ENCODE peak calls at places on chromosomes 1 and 21, in ten cellular contexts. N, B, I, Q, U, S, E, C, G and R are unnamed samples.

GRCh38 chr1:37851271-37851670 is 8.1 kb downstream of the MTF1 start:
- DNase-seq in N (no peak), B (no peak), I (no peak), Q (no peak), U (no peak), S (no peak), E (no peak), C (no peak), G (no peak), R (no peak)

GRCh38 chr1:236142358-236143103 is at the start of gene GPR137B:
- DNase-seq in N (no peak), B (peak), I (peak), Q (no peak), U (peak), S (peak), E (peak), C (peak), G (peak), R (peak)

GRCh38 chr1:203669739-203670138 is 43.1 kb downstream of the ATP2B4 start:
- DNase-seq in N (no peak), B (no peak), I (no peak), Q (no peak), U (no peak), S (no peak), E (no peak), C (peak), G (peak), R (no peak)

GRCh38 chr1:27346991-27347627 is 5.3 kb downstream of the SYTL1 start:
- DNase-seq in N (no peak), B (no peak), I (no peak), Q (no peak), U (no peak), S (no peak), E (no peak), C (no peak), G (peak), R (no peak)

GRCh38 chr1:84869750-84870149 is 23.3 kb downstream of the LPAR3 start:
- DNase-seq in N (no peak), B (no peak), I (no peak), Q (no peak), U (no peak), S (no peak), E (no peak), C (no peak), G (peak), R (no peak)

GRCh38 chr1:24966724-24967346 is 36.8 kb upstream of the RUNX3 start:
- DNase-seq in N (peak), B (no peak), I (no peak), Q (peak), U (no peak), S (no peak), E (peak), C (no peak), G (peak), R (peak)

GRCh38 chr1:115714572-115715141 is 53.9 kb downstream of the CASQ2 start:
- DNase-seq in N (peak), B (peak), I (no peak), Q (peak), U (peak), S (peak), E (no peak), C (no peak), G (no peak), R (no peak)

GRCh38 chr1:11180342-11180744 is 8.8 kb upstream of the ANGPTL7 start:
- DNase-seq in N (no peak), B (no peak), I (no peak), Q (no peak), U (no peak), S (no peak), E (no peak), C (no peak), G (peak), R (no peak)

GRCh38 chr1:201937624-201938212 is 8.6 kb downstream of the LMOD1 start:
- DNase-seq in N (no peak), B (no peak), I (no peak), Q (no peak), U (no peak), S (no peak), E (no peak), C (no peak), G (peak), R (no peak)

GRCh38 chr21:35366348-35367085 is 317.4 kb upstream of the RUNX1 start:
- DNase-seq in N (no peak), B (no peak), I (no peak), Q (no peak), U (no peak), S (no peak), E (no peak), C (no peak), G (peak), R (no peak)

GRCh38 chr1:227378876-227379554 is 60.7 kb upstream of the CDC42BPA start:
- DNase-seq in N (peak), B (peak), I (no peak), Q (no peak), U (no peak), S (no peak), E (no peak), C (no peak), G (no peak), R (no peak)

GRCh38 chr1:71706030-71706671 is 576.2 kb downstream of the NEGR1 start:
- DNase-seq in N (no peak), B (no peak), I (no peak), Q (no peak), U (no peak), S (no peak), E (no peak), C (no peak), G (peak), R (no peak)
- H3K27ac ChIP-seq in N (no peak), B (no peak), I (no peak), Q (no peak), U (no peak), S (no peak), E (no peak), C (no peak), G (no peak), R (no peak)

GRCh38 chr21:46320331-46320801 is 3.3 kb downstream of the C21orf58 start:
- DNase-seq in N (no peak), B (no peak), I (no peak), Q (no peak), U (no peak), S (no peak), E (no peak), C (no peak), G (no peak), R (no peak)

GRCh38 chr21:46318464-46318845 is 5.2 kb downstream of the C21orf58 start:
- DNase-seq in N (no peak), B (no peak), I (peak), Q (no peak), U (no peak), S (no peak), E (no peak), C (no peak), G (no peak), R (no peak)

GRCh38 chr21:46317710-46318463 is 5.8 kb downstream of the C21orf58 start:
- DNase-seq in N (no peak), B (peak), I (peak), Q (no peak), U (no peak), S (no peak), E (no peak), C (no peak), G (no peak), R (no peak)

GRCh38 chr21:46316708-46317324 is 6.9 kb downstream of the C21orf58 start:
- DNase-seq in N (no peak), B (no peak), I (no peak), Q (no peak), U (no peak), S (no peak), E (no peak), C (no peak), G (no peak), R (no peak)

GRCh38 chr21:46319192-46319591 is 4.5 kb downstream of the C21orf58 start:
- DNase-seq in N (no peak), B (no peak), I (no peak), Q (no peak), U (no peak), S (no peak), E (no peak), C (no peak), G (no peak), R (no peak)
- H3K27ac ChIP-seq in N (no peak), B (no peak), I (no peak), Q (no peak), U (no peak), S (no peak), E (no peak), C (no peak), G (no peak), R (no peak)

GRCh38 chr1:9902060-9902452 is 8.0 kb downstream of the CTNNBIP1 start:
- DNase-seq in N (no peak), B (no peak), I (no peak), Q (no peak), U (peak), S (no peak), E (no peak), C (no peak), G (no peak), R (no peak)

GRCh38 chr1:9903801-9904527 is 6.1 kb downstream of the CTNNBIP1 start:
- DNase-seq in N (no peak), B (no peak), I (no peak), Q (no peak), U (no peak), S (no peak), E (no peak), C (no peak), G (no peak), R (no peak)

GRCh38 chr1:9901148-9902059 is 8.7 kb downstream of the CTNNBIP1 start:
- DNase-seq in N (no peak), B (peak), I (no peak), Q (no peak), U (peak), S (peak), E (no peak), C (no peak), G (no peak), R (no peak)

GRCh38 chr1:9904571-9904970 is 5.5 kb downstream of the CTNNBIP1 start:
- DNase-seq in N (no peak), B (no peak), I (no peak), Q (no peak), U (no peak), S (no peak), E (no peak), C (no peak), G (peak), R (no peak)

GRCh38 chr1:9900142-9901043 is 9.7 kb downstream of the CTNNBIP1 start:
- DNase-seq in N (no peak), B (peak), I (no peak), Q (no peak), U (peak), S (peak), E (no peak), C (peak), G (no peak), R (no peak)
- H3K27ac ChIP-seq in N (peak), B (peak), I (no peak), Q (peak), U (peak), S (peak), E (no peak), C (peak), G (no peak), R (no peak)

DNA sequence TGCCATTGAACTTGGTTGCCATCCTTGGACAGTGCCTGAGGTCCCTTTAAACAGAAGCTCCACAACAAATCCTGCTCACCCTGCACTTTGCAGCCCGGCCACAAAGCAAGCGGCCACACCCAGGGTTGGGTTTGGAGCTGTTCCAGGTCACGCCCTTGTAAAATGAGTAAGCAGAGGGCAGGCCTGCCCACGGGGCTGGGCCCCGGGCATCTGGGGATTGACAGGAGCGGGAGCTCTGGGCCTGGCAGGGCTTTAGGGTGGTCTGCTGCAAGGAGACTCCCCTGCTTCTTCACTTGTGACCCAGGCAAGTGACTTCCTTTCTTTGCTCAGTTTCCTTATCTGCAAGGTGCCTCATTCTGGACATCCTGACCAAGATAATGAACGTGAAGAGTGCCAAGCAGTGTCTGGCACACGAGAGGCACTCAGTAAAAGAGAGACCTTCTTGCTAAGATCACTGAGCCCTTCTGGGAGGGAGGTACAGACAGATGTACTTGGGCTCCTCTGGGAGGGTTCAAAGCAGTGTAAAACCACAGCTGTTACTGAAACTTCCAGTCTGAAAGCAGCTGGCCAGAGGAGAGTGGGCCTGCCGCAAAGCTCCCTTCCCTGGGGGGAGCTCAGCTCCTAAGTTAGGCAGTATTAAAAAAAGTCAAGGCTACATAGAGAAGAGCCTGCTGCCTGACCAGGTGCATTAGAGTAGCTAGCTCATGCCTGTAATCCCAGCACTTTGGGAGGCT is 2.6 kb downstream of the E2F2 start:
- DNase-seq in N (no peak), B (peak), I (no peak), Q (peak), U (peak), S (peak), E (peak), C (no peak), G (peak), R (peak)
- H3K27ac ChIP-seq in N (no peak), B (peak), I (no peak), Q (peak), U (no peak), S (no peak), E (peak), C (no peak), G (no peak), R (peak)

DNA sequence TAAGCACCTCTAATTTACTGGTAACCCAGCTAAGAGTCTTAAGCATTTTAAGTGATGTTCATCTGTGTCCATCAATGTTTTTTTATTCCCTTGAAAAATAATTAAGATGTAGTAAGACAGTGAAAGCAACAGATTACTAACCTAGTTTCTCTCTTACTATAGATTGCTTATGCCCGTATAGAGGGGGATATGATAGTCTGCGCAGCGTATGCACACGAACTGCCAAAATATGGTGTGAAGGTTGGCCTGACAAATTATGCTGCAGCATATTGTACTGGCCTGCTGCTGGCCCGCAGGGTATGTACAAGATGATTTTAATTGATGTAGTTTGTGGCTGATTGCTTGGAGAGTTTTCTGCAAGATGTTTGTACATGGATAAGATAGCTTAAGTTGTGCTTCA is 2.8 kb downstream of the RPL5 start:
- DNase-seq in N (no peak), B (no peak), I (no peak), Q (no peak), U (no peak), S (no peak), E (no peak), C (no peak), G (no peak), R (no peak)
- H3K27ac ChIP-seq in N (no peak), B (no peak), I (no peak), Q (peak), U (no peak), S (no peak), E (no peak), C (no peak), G (no peak), R (peak)

GRCh38 chr21:42395302-42395701 is 550 bp downstream of the TMPRSS3 start:
- DNase-seq in N (no peak), B (no peak), I (no peak), Q (no peak), U (no peak), S (no peak), E (no peak), C (no peak), G (no peak), R (no peak)

GRCh38 chr21:42397291-42398129 is 1.7 kb upstream of the TMPRSS3 start:
- DNase-seq in N (no peak), B (no peak), I (no peak), Q (no peak), U (no peak), S (no peak), E (no peak), C (no peak), G (no peak), R (no peak)

GRCh38 chr21:42398130-42398394 is 2.2 kb upstream of the TMPRSS3 start:
- DNase-seq in N (no peak), B (no peak), I (no peak), Q (no peak), U (no peak), S (no peak), E (no peak), C (no peak), G (no peak), R (no peak)

GRCh38 chr21:42398414-42399030 is 2.7 kb upstream of the TMPRSS3 start:
- DNase-seq in N (no peak), B (no peak), I (no peak), Q (no peak), U (no peak), S (no peak), E (no peak), C (no peak), G (no peak), R (no peak)

DNA sequence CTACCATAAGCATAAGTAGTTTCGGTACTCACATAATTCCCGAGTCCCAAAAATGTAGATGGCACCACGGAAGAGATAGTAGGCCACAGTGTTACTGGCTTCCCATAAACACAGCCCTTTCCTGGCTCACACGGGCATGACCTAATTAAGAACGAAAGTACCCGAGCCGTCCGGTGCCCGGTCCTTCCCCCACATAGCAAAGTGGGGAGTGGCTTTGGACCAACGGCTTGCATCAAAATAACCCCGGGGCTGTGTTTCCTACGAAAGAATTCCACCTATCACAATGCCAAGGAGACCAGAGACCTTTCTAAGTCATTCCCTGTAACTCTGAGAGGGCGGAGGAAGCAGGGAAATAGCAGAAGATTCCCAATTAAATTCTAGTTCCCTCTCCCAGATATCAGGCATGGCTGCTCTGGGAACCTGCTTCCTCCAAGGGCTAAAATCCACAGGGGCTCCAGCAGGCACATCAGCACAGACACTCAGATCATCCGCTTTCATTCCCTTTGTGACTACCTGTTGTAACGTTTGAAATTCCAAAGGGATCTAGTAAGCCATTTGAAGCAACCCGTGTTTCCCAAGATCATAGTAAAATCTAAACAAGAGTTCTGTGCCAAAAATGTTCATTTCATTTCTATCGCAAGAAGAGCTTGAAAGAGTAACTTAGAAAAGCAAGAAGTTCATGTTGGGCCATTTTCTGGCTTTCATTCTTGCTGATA is at the start of gene TMPRSS3:
- DNase-seq in N (no peak), B (peak), I (no peak), Q (no peak), U (peak), S (no peak), E (no peak), C (no peak), G (no peak), R (no peak)
- H3K27ac ChIP-seq in N (no peak), B (no peak), I (no peak), Q (no peak), U (peak), S (peak), E (no peak), C (no peak), G (no peak), R (no peak)